ENCODE peak calls at places on chromosomes 16 and 17, in six cellular contexts. N is NCI-H69, A is AG10803, G is ovary, K is T-helper 1 cell, B is activated gamma-delta T cell treated with Interleukin-2 at 50 U/mL for 16 hours. X is an unnamed sample.

GRCh38 chr16:57893559-57894389 is 77.2 kb downstream of the CNGB1 start:
- DNase-seq in A (peak), G (no peak), N (no peak), B (no peak), K (no peak), X (no peak)

GRCh38 chr16:53061701-53062159 is 6.9 kb downstream of the CHD9 start:
- DNase-seq in G (no peak), N (no peak), A (no peak), K (no peak), B (no peak), X (peak)

GRCh38 chr17:65438708-65439294 is 122.6 kb downstream of the AXIN2 start:
- DNase-seq in K (no peak), G (no peak), B (no peak), N (peak), A (peak), X (peak)

GRCh38 chr17:50375858-50376538 is 3.0 kb downstream of the EME1 start:
- DNase-seq in G (no peak), N (peak), A (no peak), B (no peak), K (no peak), X (no peak)

GRCh38 chr17:70110443-70110880 is 35.4 kb downstream of the KCNJ16 start:
- DNase-seq in N (peak), G (no peak), B (no peak), A (peak), K (no peak), X (no peak)

GRCh38 chr17:48596000-48596734 is 2.6 kb upstream of the HOXB5 start:
- DNase-seq in N (peak), G (no peak), B (no peak), A (no peak), K (no peak), X (no peak)

GRCh38 chr17:29563816-29564215 is 3.0 kb downstream of the ABHD15 start:
- DNase-seq in K (no peak), G (no peak), A (no peak), B (no peak), N (peak), X (no peak)

GRCh38 chr17:74987909-74988711 is 678 bp downstream of the CDR2L start:
- DNase-seq in B (no peak), G (peak), A (peak), N (peak), K (no peak), X (peak)

GRCh38 chr17:41440531-41441033 is at the start of gene KRT38:
- DNase-seq in K (no peak), A (no peak), N (no peak), G (no peak), B (no peak), X (no peak)

GRCh38 chr17:12067425-12067824 is 46.7 kb downstream of the MAP2K4 start:
- DNase-seq in B (no peak), N (no peak), G (no peak), A (no peak), K (no peak), X (no peak)

GRCh38 chr17:45241315-45242011 is 19.8 kb downstream of the FMNL1 start:
- DNase-seq in B (no peak), A (no peak), N (peak), G (no peak), K (no peak), X (peak)

X was measured in DMS53.